ENCODE peak calls at places on chromosomes 7 and 10, in four cellular contexts. V is A549, K is Panc1, I is neural progenitor cell. B is an unnamed sample.

GRCh38 chr10:89555688-89556445 is 20.5 kb upstream of the SLC16A12 start:
- DNase-seq in I (no peak), V (peak; percentile 38), K (no peak), B (no peak)

GRCh38 chr7:90574136-90574819 is 21.8 kb upstream of the CDK14 start:
- DNase-seq in V (no peak), I (no peak), K (no peak), B (no peak)

GRCh38 chr7:129780257-129781127 is 169.0 kb downstream of the NRF1 start:
- DNase-seq in K (peak; percentile 38), I (peak; percentile 71), V (peak; percentile 90), B (peak; percentile 43)

GRCh38 chr10:114684822-114685209 is 26.7 kb upstream of the ABLIM1 start:
- DNase-seq in V (peak; percentile 81), I (no peak), K (no peak), B (no peak)

GRCh38 chr10:10677479-10677878 is 340.2 kb upstream of the CELF2 start:
- DNase-seq in I (peak; percentile 78), V (peak; percentile 24), K (peak; percentile 13), B (no peak)

GRCh38 chr7:5598769-5599371 is 175.2 kb upstream of the TNRC18 start:
- DNase-seq in K (no peak), I (peak; percentile 47), V (peak; percentile 61), B (no peak)

GRCh38 chr7:80087051-80087767 is 47.4 kb upstream of the GNAI1 start:
- DNase-seq in V (no peak), K (no peak), I (no peak), B (no peak)

GRCh38 chr10:49737474-49738201 is 24.5 kb downstream of the OGDHL start:
- DNase-seq in I (no peak), V (no peak), K (no peak), B (no peak)

GRCh38 chr7:45957721-45958120 is 36.6 kb upstream of the IGFBP3 start:
- DNase-seq in I (no peak), V (no peak), K (no peak), B (no peak)

GRCh38 chr7:47654672-47655340 is 72.9 kb upstream of the TNS3 start:
- DNase-seq in I (peak; percentile 53), K (no peak), V (no peak), B (no peak)

GRCh38 chr7:151087247-151088018 is 1.2 kb downstream of the AGAP3 start:
- DNase-seq in K (no peak), V (peak; percentile 53), I (peak; percentile 69), B (no peak)

GRCh38 chr7:158646766-158647474 is 57.7 kb downstream of the NCAPG2 start:
- DNase-seq in I (peak; percentile 60), V (peak; percentile 35), K (peak; percentile 12), B (no peak)

GRCh38 chr7:72504057-72504456 is 91.9 kb upstream of the CALN1 start:
- DNase-seq in K (no peak), V (no peak), I (no peak), B (no peak)

GRCh38 chr7:139242741-139243281 is 11.8 kb downstream of the UBN2 start:
- DNase-seq in V (no peak), K (peak; percentile 25), I (no peak), B (no peak)

GRCh38 chr10:110209399-110209925 is 2.1 kb downstream of the MXI1 start:
- DNase-seq in V (peak; percentile 68), K (no peak), I (peak; percentile 71), B (peak; percentile 44)

GRCh38 chr7:46886669-46887374 is 695.1 kb downstream of the TNS3 start:
- DNase-seq in I (no peak), K (no peak), V (no peak), B (no peak)

GRCh38 chr7:89474456-89474855 is 678.9 kb upstream of the TEX47 start:
- DNase-seq in V (no peak), I (no peak), K (no peak), B (no peak)

GRCh38 chr10:91856637-91857036 is 52.6 kb downstream of the FGFBP3 start:
- DNase-seq in K (peak; percentile 8), V (peak; percentile 37), I (peak; percentile 22), B (no peak)

GRCh38 chr7:30791126-30791525 is 19.9 kb downstream of the MINDY4 start:
- DNase-seq in K (no peak), I (peak; percentile 42), V (no peak), B (no peak)

GRCh38 chr10:45313264-45313873 is 2.0 kb downstream of the OR13A1 start:
- DNase-seq in V (no peak), K (no peak), I (no peak), B (no peak)

GRCh38 chr10:45308707-45309106 is 6.7 kb downstream of the OR13A1 start:
- DNase-seq in V (no peak), K (no peak), I (no peak), B (no peak)
- TF ChIP-seq CTCF in V (no peak), K (no peak), I (peak; percentile 33), B (no peak)

DNA sequence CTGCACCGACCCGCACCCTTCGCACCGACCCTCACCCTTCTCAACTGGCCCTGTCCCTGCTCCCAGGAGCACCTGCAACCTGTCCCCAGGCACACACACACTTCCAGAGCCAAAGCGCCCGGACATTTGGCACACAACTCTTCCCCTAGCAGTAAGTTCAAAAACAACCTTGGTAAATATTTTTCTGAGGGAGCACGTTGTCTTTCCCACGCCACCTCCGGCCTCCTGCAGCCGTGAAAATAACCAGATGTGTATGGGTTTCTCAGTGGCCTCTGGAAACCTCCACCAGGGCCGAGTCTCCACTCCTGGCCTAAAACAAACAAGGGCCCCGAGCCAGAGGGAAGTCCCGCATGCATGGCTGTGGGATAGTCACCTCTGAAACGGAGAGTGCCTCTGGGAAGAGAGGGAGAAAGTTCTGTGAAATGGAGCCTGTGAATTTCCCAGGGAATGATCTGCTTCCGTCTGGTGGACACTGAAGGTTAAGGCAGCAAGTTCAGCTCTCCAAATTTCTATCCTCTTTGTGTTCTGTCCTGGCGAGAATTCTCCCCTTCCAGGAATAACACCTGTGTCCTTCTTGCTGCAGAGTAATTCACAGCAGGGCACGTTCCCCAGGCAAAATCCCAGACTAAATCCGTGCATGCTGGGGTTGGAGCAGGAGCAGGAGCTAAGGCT is 15.8 kb downstream of the PODXL start:
- DNase-seq in I (no peak), V (peak; percentile 48), K (no peak), B (no peak)
- TF ChIP-seq CTCF in I (no peak), V (no peak), K (no peak), B (no peak)

DNA sequence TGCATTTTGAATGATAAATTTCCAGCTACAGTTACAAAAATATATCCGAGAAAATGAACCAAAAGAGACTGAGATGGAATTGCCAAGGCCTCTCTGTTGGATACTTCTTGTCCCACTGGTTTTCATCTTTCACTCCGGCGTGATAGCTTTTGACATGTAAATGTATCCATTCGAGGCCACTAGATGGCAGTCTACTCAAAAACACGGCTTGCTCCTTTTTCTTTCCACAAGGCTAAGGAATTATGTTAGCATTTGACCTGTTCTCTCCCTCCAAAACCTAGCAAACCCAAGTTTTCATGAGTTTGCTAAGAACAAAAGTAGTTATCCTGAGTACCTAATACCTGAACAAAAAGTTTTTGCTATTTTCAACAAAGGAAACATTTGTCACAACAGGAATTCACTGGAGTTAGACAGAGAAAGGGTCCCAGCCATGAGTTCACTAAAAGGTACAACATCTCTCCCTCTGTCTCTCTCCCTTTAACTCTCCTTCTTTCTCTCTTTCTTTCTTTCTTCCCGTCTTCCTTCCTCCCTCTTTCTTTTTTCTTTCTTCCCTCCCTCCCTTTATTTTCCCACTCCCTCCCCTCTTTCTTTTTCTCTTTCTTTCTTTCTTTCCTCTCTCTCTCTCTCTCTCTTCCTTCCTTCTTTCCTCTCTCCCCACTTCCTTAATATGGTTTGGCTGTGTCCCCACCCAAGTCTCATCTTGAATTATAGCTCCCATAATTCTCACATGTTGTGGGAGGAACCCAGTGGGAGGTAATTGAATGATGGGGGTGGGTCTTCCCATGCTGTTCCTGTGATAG is 207.9 kb upstream of the MYO3A start:
- DNase-seq in K (peak; percentile 33), I (peak; percentile 83), V (peak; percentile 66), B (no peak)
- TF ChIP-seq CTCF in K (peak; percentile 67), I (peak; percentile 85), V (peak; percentile 85), B (no peak)

DNA sequence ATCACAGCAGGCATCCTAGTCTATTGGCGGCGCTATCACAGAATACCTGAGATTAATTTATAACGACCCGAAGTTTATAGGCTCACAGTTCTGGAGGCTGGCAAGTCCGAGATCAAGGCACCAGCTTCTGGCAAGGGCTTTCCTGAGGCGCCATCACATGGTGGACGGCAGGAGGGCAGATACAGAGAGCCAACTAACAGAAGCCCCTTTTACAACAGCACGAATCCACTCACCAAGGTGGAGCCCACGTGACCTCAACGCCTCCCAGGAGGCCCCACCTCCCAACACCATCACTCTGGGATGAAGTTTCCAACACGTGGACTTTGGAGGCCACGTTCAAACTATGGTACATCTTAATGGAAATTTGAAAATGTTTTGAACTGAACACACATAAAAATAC is 255.3 kb downstream of the ELFN1 start:
- DNase-seq in V (peak; percentile 16), K (no peak), I (no peak), B (no peak)
- TF ChIP-seq CTCF in V (no peak), K (no peak), I (peak; percentile 19), B (no peak)

GRCh38 chr7:44876393-44876792 is 8.9 kb downstream of the PURB start:
- DNase-seq in V (no peak), I (no peak), K (no peak), B (no peak)
- TF ChIP-seq CTCF in V (no peak), I (no peak), K (no peak), B (no peak)

GRCh38 chr7:132035517-132036362 is 479.3 kb upstream of the PODXL start:
- DNase-seq in V (no peak), K (no peak), I (peak; percentile 81), B (no peak)

GRCh38 chr7:132045481-132045980 is 489.1 kb upstream of the PODXL start:
- DNase-seq in I (no peak), K (no peak), V (no peak), B (no peak)

GRCh38 chr7:132044247-132044646 is 487.8 kb upstream of the PODXL start:
- DNase-seq in I (no peak), V (no peak), K (no peak), B (no peak)

GRCh38 chr7:132045002-132045401 is 488.6 kb upstream of the PODXL start:
- DNase-seq in V (no peak), K (no peak), I (no peak), B (no peak)

GRCh38 chr7:132041108-132041507 is 484.7 kb upstream of the PODXL start:
- DNase-seq in V (no peak), K (no peak), I (no peak), B (no peak)
- TF ChIP-seq CTCF in V (no peak), K (no peak), I (no peak), B (no peak)

DNA sequence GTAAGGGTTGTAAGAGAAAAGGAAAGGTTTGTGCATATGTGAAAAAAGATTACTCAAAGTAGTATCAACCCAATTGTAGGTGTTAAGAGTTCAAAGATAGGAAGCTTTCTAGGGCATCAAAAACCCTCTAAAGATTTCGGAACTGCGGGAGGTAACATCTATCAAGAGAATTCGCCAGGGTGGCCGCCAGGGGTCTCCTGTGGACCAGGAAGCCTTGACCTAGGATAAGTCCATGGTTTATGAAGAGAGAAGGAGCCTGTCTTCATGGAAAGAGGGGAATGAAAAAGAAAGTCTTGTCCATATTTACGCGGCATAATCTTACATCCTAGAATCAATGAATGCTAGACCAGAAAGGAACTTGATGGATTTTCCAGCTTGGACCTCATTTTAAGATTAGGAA is 140.7 kb upstream of the CALCR start:
- DNase-seq in I (peak; percentile 64), K (peak; percentile 12), V (peak; percentile 74), B (no peak)
- TF ChIP-seq CTCF in I (peak; percentile 77), K (peak; percentile 82), V (peak; percentile 87), B (no peak)

B was measured in omental fat pad.